ENCODE peak calls at places on chromosomes 5 and 9, in seven cellular contexts. B is retina, Y is GM10248, X is SW 1271, G is AML-193, R is T-helper 2 cell, F is iris pigment epithelial cell. S is an unnamed sample.

GRCh38 chr9:136881691-136882108 is 4.6 kb upstream of the TRAF2 start:
- DNase-seq in B (peak; percentile 19), X (no peak), R (peak; percentile 27), Y (peak; percentile 70), F (peak; percentile 57), G (peak; percentile 11), S (no peak)

GRCh38 chr9:108639736-108640135 is 216.1 kb downstream of the ACTL7B start:
- DNase-seq in Y (no peak), B (no peak), R (no peak), F (no peak), X (no peak), G (no peak), S (no peak)

GRCh38 chr9:127225747-127226646 is 38.6 kb upstream of the GARNL3 start:
- DNase-seq in Y (no peak), R (no peak), B (peak; percentile 47), G (no peak), X (no peak), F (no peak), S (peak; percentile 25)

GRCh38 chr9:128494108-128494742 is 10.3 kb upstream of the GLE1 start:
- DNase-seq in Y (no peak), G (no peak), R (no peak), F (peak; percentile 40), X (no peak), B (no peak), S (peak; percentile 81)

GRCh38 chr5:39100851-39101396 is 26.7 kb upstream of the RICTOR start:
- DNase-seq in X (peak; percentile 75), B (no peak), F (peak; percentile 99), G (no peak), R (no peak), Y (no peak), S (peak; percentile 51)

GRCh38 chr5:153520952-153521351 is 30.5 kb downstream of the GRIA1 start:
- DNase-seq in R (no peak), B (no peak), G (no peak), X (no peak), F (peak; percentile 50), Y (no peak), S (no peak)

GRCh38 chr9:1738511-1739100 is 276.5 kb upstream of the SMARCA2 start:
- DNase-seq in Y (no peak), F (no peak), B (no peak), R (no peak), X (no peak), G (no peak), S (no peak)

GRCh38 chr5:143698534-143698933 is 113.4 kb upstream of the HMHB1 start:
- DNase-seq in F (no peak), X (no peak), Y (no peak), R (no peak), G (no peak), B (no peak), S (no peak)

GRCh38 chr5:79086116-79086515 is 16.5 kb downstream of the BHMT2 start:
- DNase-seq in R (no peak), G (no peak), F (no peak), X (no peak), Y (no peak), B (no peak), S (no peak)

GRCh38 chr9:36922548-36922947 is 111.5 kb downstream of the PAX5 start:
- DNase-seq in Y (no peak), X (no peak), F (peak; percentile 51), B (no peak), G (no peak), R (no peak), S (peak; percentile 63)

S was measured in NB4.